ENCODE peak calls at places on chromosomes 5 and 9, in nine cellular contexts. One of them, this sample, is unnamed. For H3K36me3 and H3K9me3, the result is how much of the 10 kb centered on the place peaks cover.

GRCh38 chr9:70110194-70111041 is 66.8 kb downstream of the MAMDC2 start:
- DNase-seq in IMR-90: peak
- DNase-seq in body of pancreas: peak
- DNase-seq in CD8-positive, alpha-beta memory T cell: no peak
- DNase-seq in lower lobe of right lung: no peak
- DNase-seq in heart right ventricle: peak
- DNase-seq in heart left ventricle: no peak
- DNase-seq in endothelial cell of umbilical vein: peak
- DNase-seq in kidney: no peak
- DNase-seq in this sample: no peak

GRCh38 chr5:10913846-10914245 is 152.8 kb upstream of the DAP start:
- DNase-seq in body of pancreas: peak
- DNase-seq in CD8-positive, alpha-beta memory T cell: no peak
- DNase-seq in heart right ventricle: no peak
- DNase-seq in kidney: no peak
- DNase-seq in heart left ventricle: no peak
- DNase-seq in endothelial cell of umbilical vein: no peak
- DNase-seq in IMR-90: peak
- DNase-seq in lower lobe of right lung: no peak
- DNase-seq in this sample: no peak

GRCh38 chr5:32538031-32538547 is 47.3 kb upstream of the SUB1 start:
- DNase-seq in lower lobe of right lung: no peak
- DNase-seq in heart right ventricle: no peak
- DNase-seq in IMR-90: no peak
- DNase-seq in heart left ventricle: peak
- DNase-seq in endothelial cell of umbilical vein: no peak
- DNase-seq in body of pancreas: no peak
- DNase-seq in kidney: no peak
- DNase-seq in CD8-positive, alpha-beta memory T cell: peak
- DNase-seq in this sample: no peak

GRCh38 chr9:107422189-107422802 is 67.3 kb downstream of the KLF4 start:
- DNase-seq in heart right ventricle: peak
- DNase-seq in IMR-90: peak
- DNase-seq in heart left ventricle: peak
- DNase-seq in CD8-positive, alpha-beta memory T cell: no peak
- DNase-seq in body of pancreas: peak
- DNase-seq in lower lobe of right lung: peak
- DNase-seq in kidney: peak
- DNase-seq in endothelial cell of umbilical vein: peak
- DNase-seq in this sample: peak

GRCh38 chr5:39309534-39309933 is 54.8 kb downstream of the C9 start:
- DNase-seq in heart right ventricle: no peak
- DNase-seq in heart left ventricle: no peak
- DNase-seq in CD8-positive, alpha-beta memory T cell: no peak
- DNase-seq in body of pancreas: no peak
- DNase-seq in endothelial cell of umbilical vein: no peak
- DNase-seq in lower lobe of right lung: no peak
- DNase-seq in kidney: no peak
- DNase-seq in IMR-90: no peak
- DNase-seq in this sample: no peak

GRCh38 chr9:16884952-16885513 is 14.6 kb upstream of the BNC2 start:
- DNase-seq in kidney: no peak
- DNase-seq in lower lobe of right lung: no peak
- DNase-seq in body of pancreas: no peak
- DNase-seq in IMR-90: peak
- DNase-seq in endothelial cell of umbilical vein: no peak
- DNase-seq in heart left ventricle: no peak
- DNase-seq in CD8-positive, alpha-beta memory T cell: no peak
- DNase-seq in heart right ventricle: peak
- DNase-seq in this sample: peak

GRCh38 chr5:146425023-146425422 is 22.1 kb upstream of the TCERG1 start:
- DNase-seq in IMR-90: no peak
- DNase-seq in heart right ventricle: no peak
- DNase-seq in body of pancreas: no peak
- DNase-seq in kidney: no peak
- DNase-seq in endothelial cell of umbilical vein: no peak
- DNase-seq in lower lobe of right lung: no peak
- DNase-seq in CD8-positive, alpha-beta memory T cell: no peak
- DNase-seq in heart left ventricle: no peak
- DNase-seq in this sample: no peak

GRCh38 chr9:111438576-111439235 is 45.5 kb downstream of the ECPAS start:
- DNase-seq in kidney: no peak
- DNase-seq in CD8-positive, alpha-beta memory T cell: no peak
- DNase-seq in heart right ventricle: no peak
- DNase-seq in body of pancreas: peak
- DNase-seq in IMR-90: peak
- DNase-seq in heart left ventricle: no peak
- DNase-seq in lower lobe of right lung: no peak
- DNase-seq in endothelial cell of umbilical vein: peak
- DNase-seq in this sample: no peak

GRCh38 chr5:14293279-14293678 is 150.1 kb downstream of the TRIO start:
- DNase-seq in heart right ventricle: no peak
- DNase-seq in IMR-90: no peak
- DNase-seq in endothelial cell of umbilical vein: no peak
- DNase-seq in heart left ventricle: no peak
- DNase-seq in CD8-positive, alpha-beta memory T cell: no peak
- DNase-seq in kidney: no peak
- DNase-seq in body of pancreas: no peak
- DNase-seq in lower lobe of right lung: no peak
- DNase-seq in this sample: no peak

GRCh38 chr5:55223219-55223987 is 3.7 kb downstream of the MCIDAS start:
- DNase-seq in kidney: no peak
- DNase-seq in IMR-90: no peak
- DNase-seq in body of pancreas: no peak
- DNase-seq in endothelial cell of umbilical vein: no peak
- DNase-seq in heart right ventricle: no peak
- DNase-seq in heart left ventricle: no peak
- DNase-seq in lower lobe of right lung: no peak
- DNase-seq in CD8-positive, alpha-beta memory T cell: no peak
- DNase-seq in this sample: no peak

GRCh38 chr9:22008662-22009562 is at the start of gene CDKN2B:
- DNase-seq in lower lobe of right lung: peak
- DNase-seq in heart left ventricle: peak
- DNase-seq in endothelial cell of umbilical vein: peak
- DNase-seq in body of pancreas: peak
- DNase-seq in IMR-90: peak
- DNase-seq in kidney: peak
- DNase-seq in CD8-positive, alpha-beta memory T cell: peak
- DNase-seq in heart right ventricle: peak
- DNase-seq in this sample: peak

GRCh38 chr5:55713871-55714270 is 1.7 kb upstream of the SLC38A9 start:
- DNase-seq in endothelial cell of umbilical vein: no peak
- DNase-seq in IMR-90: peak
- DNase-seq in heart right ventricle: no peak
- DNase-seq in heart left ventricle: no peak
- DNase-seq in kidney: no peak
- DNase-seq in CD8-positive, alpha-beta memory T cell: no peak
- DNase-seq in lower lobe of right lung: no peak
- DNase-seq in body of pancreas: no peak
- DNase-seq in this sample: no peak

GRCh38 chr5:26889810-26890209 is 148.6 kb downstream of the CDH9 start:
- DNase-seq in heart left ventricle: no peak
- DNase-seq in lower lobe of right lung: no peak
- DNase-seq in CD8-positive, alpha-beta memory T cell: no peak
- DNase-seq in endothelial cell of umbilical vein: no peak
- DNase-seq in body of pancreas: no peak
- DNase-seq in IMR-90: no peak
- DNase-seq in heart right ventricle: no peak
- DNase-seq in kidney: no peak
- DNase-seq in this sample: no peak

GRCh38 chr5:159971931-159972461 is 36.9 kb upstream of the TTC1 start:
- DNase-seq in heart right ventricle: no peak
- DNase-seq in endothelial cell of umbilical vein: no peak
- DNase-seq in lower lobe of right lung: no peak
- DNase-seq in body of pancreas: peak
- DNase-seq in CD8-positive, alpha-beta memory T cell: no peak
- DNase-seq in IMR-90: no peak
- DNase-seq in heart left ventricle: no peak
- DNase-seq in kidney: peak
- DNase-seq in this sample: peak

DNA sequence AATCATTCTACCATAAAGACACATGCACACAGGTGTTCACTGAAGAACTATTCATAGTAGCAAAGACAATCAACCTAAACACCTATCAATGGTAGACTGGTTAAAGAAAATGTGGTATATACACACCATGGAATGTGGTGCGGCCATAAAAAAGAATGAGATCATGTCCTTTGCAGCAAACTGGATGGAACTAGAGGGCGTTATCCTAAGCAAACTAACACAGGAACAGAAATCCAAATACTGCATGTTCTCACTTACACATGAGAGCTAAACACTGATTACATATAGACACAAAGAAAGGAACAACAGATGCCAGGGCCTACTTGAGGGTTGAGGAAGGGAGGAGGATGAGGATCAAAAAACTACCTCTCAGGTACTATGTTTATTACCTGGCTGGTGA is 103.8 kb downstream of the DRD1 start:
- DNase-seq in IMR-90: no peak
- DNase-seq in lower lobe of right lung: no peak
- DNase-seq in body of pancreas: no peak
- DNase-seq in kidney: no peak
- DNase-seq in heart right ventricle: no peak
- DNase-seq in endothelial cell of umbilical vein: no peak
- DNase-seq in CD8-positive, alpha-beta memory T cell: no peak
- DNase-seq in heart left ventricle: no peak
- DNase-seq in this sample: no peak
- H3K36me3 ChIP-seq in IMR-90: under half
- H3K36me3 ChIP-seq in lower lobe of right lung: under half
- H3K36me3 ChIP-seq in body of pancreas: under half
- H3K36me3 ChIP-seq in kidney: under half
- H3K36me3 ChIP-seq in heart right ventricle: under half
- H3K36me3 ChIP-seq in endothelial cell of umbilical vein: under half
- H3K36me3 ChIP-seq in CD8-positive, alpha-beta memory T cell: under half
- H3K36me3 ChIP-seq in heart left ventricle: under half
- H3K36me3 ChIP-seq in this sample: under half

DNA sequence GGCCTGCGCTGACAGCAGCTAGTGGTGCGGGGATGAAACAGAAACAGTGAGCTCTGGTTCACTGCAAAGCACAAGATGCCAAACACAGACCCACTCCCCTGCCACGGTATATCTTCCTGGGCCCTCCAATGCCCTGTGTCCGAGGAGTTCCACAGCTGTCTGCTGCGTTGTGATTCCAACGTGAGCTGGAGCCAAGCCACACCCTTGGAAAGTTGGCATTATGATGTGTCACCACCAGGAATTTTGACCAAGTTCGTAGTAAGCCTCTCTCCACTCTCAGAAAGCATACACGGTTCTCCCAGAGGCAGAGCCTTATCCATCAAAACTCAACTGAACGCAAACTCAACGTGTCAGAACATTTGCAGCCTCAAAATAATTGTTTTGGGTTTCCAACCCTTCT is 55.6 kb downstream of the MACROH2A1 start:
- DNase-seq in endothelial cell of umbilical vein: no peak
- DNase-seq in heart left ventricle: no peak
- DNase-seq in lower lobe of right lung: no peak
- DNase-seq in kidney: no peak
- DNase-seq in heart right ventricle: no peak
- DNase-seq in CD8-positive, alpha-beta memory T cell: no peak
- DNase-seq in body of pancreas: no peak
- DNase-seq in IMR-90: no peak
- DNase-seq in this sample: no peak
- H3K9me3 ChIP-seq in endothelial cell of umbilical vein: under half
- H3K9me3 ChIP-seq in heart left ventricle: under half
- H3K9me3 ChIP-seq in lower lobe of right lung: under half
- H3K9me3 ChIP-seq in kidney: under half
- H3K9me3 ChIP-seq in heart right ventricle: under half
- H3K9me3 ChIP-seq in CD8-positive, alpha-beta memory T cell: under half
- H3K9me3 ChIP-seq in body of pancreas: under half
- H3K9me3 ChIP-seq in IMR-90: under half
- H3K9me3 ChIP-seq in this sample: under half

GRCh38 chr9:121926417-121926816 is 166.7 kb downstream of the TTLL11 start:
- DNase-seq in body of pancreas: no peak
- DNase-seq in lower lobe of right lung: no peak
- DNase-seq in heart left ventricle: no peak
- DNase-seq in heart right ventricle: no peak
- DNase-seq in kidney: no peak
- DNase-seq in IMR-90: no peak
- DNase-seq in CD8-positive, alpha-beta memory T cell: no peak
- DNase-seq in endothelial cell of umbilical vein: no peak
- DNase-seq in this sample: no peak
- H3K27ac ChIP-seq in body of pancreas: no peak
- H3K27ac ChIP-seq in lower lobe of right lung: no peak
- H3K27ac ChIP-seq in heart left ventricle: no peak
- H3K27ac ChIP-seq in heart right ventricle: no peak
- H3K27ac ChIP-seq in kidney: no peak
- H3K27ac ChIP-seq in IMR-90: no peak
- H3K27ac ChIP-seq in CD8-positive, alpha-beta memory T cell: no peak
- H3K27ac ChIP-seq in endothelial cell of umbilical vein: no peak
- H3K27ac ChIP-seq in this sample: no peak

GRCh38 chr5:138895918-138896317 is 20.8 kb upstream of the LRRTM2 start:
- DNase-seq in CD8-positive, alpha-beta memory T cell: no peak
- DNase-seq in body of pancreas: no peak
- DNase-seq in endothelial cell of umbilical vein: no peak
- DNase-seq in heart left ventricle: no peak
- DNase-seq in kidney: no peak
- DNase-seq in IMR-90: no peak
- DNase-seq in heart right ventricle: no peak
- DNase-seq in lower lobe of right lung: no peak
- DNase-seq in this sample: no peak

DNA sequence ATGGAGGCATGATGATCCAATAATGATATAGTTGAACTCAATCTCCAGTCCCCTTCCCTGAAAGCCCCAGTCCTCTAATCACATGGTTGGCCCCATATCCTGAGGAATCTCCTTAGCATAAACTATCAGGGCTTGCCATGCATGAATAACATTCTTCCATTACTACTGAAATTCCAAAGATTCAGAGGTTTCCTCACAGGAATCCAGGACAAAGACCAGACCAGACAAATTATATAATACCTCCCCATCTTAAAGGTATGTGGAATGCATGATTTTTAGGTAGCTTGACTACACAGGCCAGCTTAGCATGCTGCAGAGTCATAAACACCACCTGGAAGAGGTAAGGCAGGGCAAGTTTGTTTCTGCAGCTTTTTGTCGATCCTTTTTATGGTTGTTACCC is 15.6 kb upstream of the LRRTM2 start:
- DNase-seq in IMR-90: peak
- DNase-seq in body of pancreas: no peak
- DNase-seq in endothelial cell of umbilical vein: no peak
- DNase-seq in kidney: no peak
- DNase-seq in lower lobe of right lung: no peak
- DNase-seq in CD8-positive, alpha-beta memory T cell: no peak
- DNase-seq in heart left ventricle: no peak
- DNase-seq in heart right ventricle: no peak
- DNase-seq in this sample: no peak
- H3K36me3 ChIP-seq in IMR-90: under half
- H3K36me3 ChIP-seq in body of pancreas: under half
- H3K36me3 ChIP-seq in endothelial cell of umbilical vein: under half
- H3K36me3 ChIP-seq in kidney: under half
- H3K36me3 ChIP-seq in lower lobe of right lung: half or more
- H3K36me3 ChIP-seq in CD8-positive, alpha-beta memory T cell: under half
- H3K36me3 ChIP-seq in heart left ventricle: half or more
- H3K36me3 ChIP-seq in heart right ventricle: under half
- H3K36me3 ChIP-seq in this sample: under half

This sample was measured in aorta.